ENCODE peak calls at places on chromosomes 6 and 20, in seven cellular contexts. One of them, this sample, is unnamed.

GRCh38 chr6:37321101-37321500 is 32.7 kb upstream of the RNF8 start:
- DNase-seq in iris pigment epithelial cell: peak
- DNase-seq in LoVo: no peak
- DNase-seq in T-helper 9 cell: no peak
- DNase-seq in HFFc6: no peak
- DNase-seq in NCI-H1092: no peak
- DNase-seq in COR-L47: no peak
- DNase-seq in this sample: no peak

GRCh38 chr6:69784595-69785377 is 12.0 kb downstream of the LMBRD1 start:
- DNase-seq in iris pigment epithelial cell: no peak
- DNase-seq in LoVo: no peak
- DNase-seq in T-helper 9 cell: no peak
- DNase-seq in HFFc6: no peak
- DNase-seq in NCI-H1092: no peak
- DNase-seq in COR-L47: no peak
- DNase-seq in this sample: no peak

GRCh38 chr20:49447946-49448809 is 34.3 kb downstream of the KCNB1 start:
- DNase-seq in iris pigment epithelial cell: no peak
- DNase-seq in LoVo: no peak
- DNase-seq in T-helper 9 cell: no peak
- DNase-seq in HFFc6: no peak
- DNase-seq in NCI-H1092: no peak
- DNase-seq in COR-L47: no peak
- DNase-seq in this sample: no peak

GRCh38 chr20:34663213-34663943 is 13.5 kb downstream of the PIGU start:
- DNase-seq in iris pigment epithelial cell: peak
- DNase-seq in LoVo: no peak
- DNase-seq in T-helper 9 cell: no peak
- DNase-seq in HFFc6: no peak
- DNase-seq in NCI-H1092: no peak
- DNase-seq in COR-L47: no peak
- DNase-seq in this sample: no peak

GRCh38 chr6:136525586-136526195 is 24.5 kb downstream of the MAP7 start:
- DNase-seq in iris pigment epithelial cell: no peak
- DNase-seq in LoVo: no peak
- DNase-seq in T-helper 9 cell: no peak
- DNase-seq in HFFc6: no peak
- DNase-seq in NCI-H1092: no peak
- DNase-seq in COR-L47: no peak
- DNase-seq in this sample: no peak

GRCh38 chr6:163413054-163413344 is 1.5 kb upstream of the QKI start:
- DNase-seq in iris pigment epithelial cell: no peak
- DNase-seq in LoVo: no peak
- DNase-seq in T-helper 9 cell: no peak
- DNase-seq in HFFc6: no peak
- DNase-seq in NCI-H1092: no peak
- DNase-seq in COR-L47: no peak
- DNase-seq in this sample: no peak

GRCh38 chr6:63805808-63806572 is 170.4 kb downstream of the PHF3 start:
- DNase-seq in iris pigment epithelial cell: peak
- DNase-seq in LoVo: peak
- DNase-seq in T-helper 9 cell: no peak
- DNase-seq in HFFc6: peak
- DNase-seq in NCI-H1092: no peak
- DNase-seq in COR-L47: peak
- DNase-seq in this sample: no peak

GRCh38 chr20:45051497-45052060 is 49.3 kb downstream of the KCNS1 start:
- DNase-seq in iris pigment epithelial cell: no peak
- DNase-seq in LoVo: no peak
- DNase-seq in T-helper 9 cell: no peak
- DNase-seq in HFFc6: no peak
- DNase-seq in NCI-H1092: no peak
- DNase-seq in COR-L47: no peak
- DNase-seq in this sample: no peak

GRCh38 chr6:32664827-32665362 is 1.6 kb downstream of the HLA-DQB1 start:
- DNase-seq in iris pigment epithelial cell: no peak
- DNase-seq in LoVo: no peak
- DNase-seq in T-helper 9 cell: peak
- DNase-seq in HFFc6: no peak
- DNase-seq in NCI-H1092: no peak
- DNase-seq in COR-L47: no peak
- DNase-seq in this sample: peak

GRCh38 chr6:43147289-43147688 is 23.8 kb upstream of the SRF start:
- DNase-seq in iris pigment epithelial cell: no peak
- DNase-seq in LoVo: no peak
- DNase-seq in T-helper 9 cell: no peak
- DNase-seq in HFFc6: no peak
- DNase-seq in NCI-H1092: no peak
- DNase-seq in COR-L47: no peak
- DNase-seq in this sample: no peak

GRCh38 chr20:44746367-44747165 is 901 bp downstream of the KCNK15 start:
- DNase-seq in iris pigment epithelial cell: no peak
- DNase-seq in LoVo: no peak
- DNase-seq in T-helper 9 cell: no peak
- DNase-seq in HFFc6: no peak
- DNase-seq in NCI-H1092: peak
- DNase-seq in COR-L47: peak
- DNase-seq in this sample: no peak

GRCh38 chr20:48831702-48832422 is 4.1 kb upstream of the PREX1 start:
- DNase-seq in iris pigment epithelial cell: peak
- DNase-seq in LoVo: peak
- DNase-seq in T-helper 9 cell: no peak
- DNase-seq in HFFc6: peak
- DNase-seq in NCI-H1092: no peak
- DNase-seq in COR-L47: no peak
- DNase-seq in this sample: no peak

GRCh38 chr6:24658573-24659511 is 7.9 kb downstream of the TDP2 start:
- DNase-seq in iris pigment epithelial cell: peak
- DNase-seq in LoVo: no peak
- DNase-seq in T-helper 9 cell: no peak
- DNase-seq in HFFc6: peak
- DNase-seq in NCI-H1092: no peak
- DNase-seq in COR-L47: no peak
- DNase-seq in this sample: no peak

GRCh38 chr20:3797592-3798404 is 1.7 kb downstream of the CDC25B start:
- DNase-seq in iris pigment epithelial cell: peak
- DNase-seq in LoVo: peak
- DNase-seq in T-helper 9 cell: no peak
- DNase-seq in HFFc6: no peak
- DNase-seq in NCI-H1092: no peak
- DNase-seq in COR-L47: no peak
- DNase-seq in this sample: peak

GRCh38 chr6:106858653-106859092 is 115.9 kb downstream of the CD24 start:
- DNase-seq in iris pigment epithelial cell: peak
- DNase-seq in LoVo: peak
- DNase-seq in T-helper 9 cell: no peak
- DNase-seq in HFFc6: peak
- DNase-seq in NCI-H1092: no peak
- DNase-seq in COR-L47: no peak
- DNase-seq in this sample: no peak

GRCh38 chr20:63123326-63123725 is 92.6 kb downstream of the YTHDF1 start:
- DNase-seq in iris pigment epithelial cell: no peak
- DNase-seq in LoVo: no peak
- DNase-seq in T-helper 9 cell: no peak
- DNase-seq in HFFc6: no peak
- DNase-seq in NCI-H1092: no peak
- DNase-seq in COR-L47: no peak
- DNase-seq in this sample: no peak

GRCh38 chr20:41170386-41171105 is 33.2 kb downstream of the PLCG1 start:
- DNase-seq in iris pigment epithelial cell: no peak
- DNase-seq in LoVo: no peak
- DNase-seq in T-helper 9 cell: no peak
- DNase-seq in HFFc6: no peak
- DNase-seq in NCI-H1092: no peak
- DNase-seq in COR-L47: no peak
- DNase-seq in this sample: no peak

GRCh38 chr6:156832166-156832743 is 55.1 kb downstream of the ARID1B start:
- DNase-seq in iris pigment epithelial cell: peak
- DNase-seq in LoVo: no peak
- DNase-seq in T-helper 9 cell: no peak
- DNase-seq in HFFc6: peak
- DNase-seq in NCI-H1092: peak
- DNase-seq in COR-L47: peak
- DNase-seq in this sample: no peak

GRCh38 chr20:2387180-2387577 is 6.5 kb downstream of the TGM6 start:
- DNase-seq in iris pigment epithelial cell: peak
- DNase-seq in LoVo: no peak
- DNase-seq in T-helper 9 cell: peak
- DNase-seq in HFFc6: peak
- DNase-seq in NCI-H1092: no peak
- DNase-seq in COR-L47: no peak
- DNase-seq in this sample: no peak

GRCh38 chr6:161254126-161254753 is 19.6 kb downstream of the AGPAT4 start:
- DNase-seq in iris pigment epithelial cell: peak
- DNase-seq in LoVo: no peak
- DNase-seq in T-helper 9 cell: no peak
- DNase-seq in HFFc6: no peak
- DNase-seq in NCI-H1092: no peak
- DNase-seq in COR-L47: no peak
- DNase-seq in this sample: no peak

GRCh38 chr20:44961868-44962267 is 1.7 kb upstream of the TOMM34 start:
- DNase-seq in iris pigment epithelial cell: peak
- DNase-seq in LoVo: no peak
- DNase-seq in T-helper 9 cell: no peak
- DNase-seq in HFFc6: peak
- DNase-seq in NCI-H1092: no peak
- DNase-seq in COR-L47: no peak
- DNase-seq in this sample: no peak

GRCh38 chr6:94736231-94736630 is 841.1 kb upstream of the MANEA start:
- DNase-seq in iris pigment epithelial cell: no peak
- DNase-seq in LoVo: no peak
- DNase-seq in T-helper 9 cell: no peak
- DNase-seq in HFFc6: no peak
- DNase-seq in NCI-H1092: no peak
- DNase-seq in COR-L47: peak
- DNase-seq in this sample: no peak

GRCh38 chr6:105952762-105953700 is 133.1 kb upstream of the PRDM1 start:
- DNase-seq in iris pigment epithelial cell: no peak
- DNase-seq in LoVo: no peak
- DNase-seq in T-helper 9 cell: no peak
- DNase-seq in HFFc6: no peak
- DNase-seq in NCI-H1092: no peak
- DNase-seq in COR-L47: no peak
- DNase-seq in this sample: no peak

GRCh38 chr6:26269406-26270120 is 95.4 kb upstream of the BTN3A2 start:
- DNase-seq in iris pigment epithelial cell: no peak
- DNase-seq in LoVo: no peak
- DNase-seq in T-helper 9 cell: no peak
- DNase-seq in HFFc6: no peak
- DNase-seq in NCI-H1092: no peak
- DNase-seq in COR-L47: no peak
- DNase-seq in this sample: no peak